ENCODE peak calls at places on chromosomes 13 and 19, in ten cellular contexts. One of them, this sample, is unnamed.

GRCh38 chr13:97946951-97947588 is 6.4 kb upstream of the IPO5 start:
- DNase-seq in HCEC 1CT: peak; percentile 92
- DNase-seq in non-pigmented ciliary epithelial cell: peak; percentile 72
- DNase-seq in NAMALWA: no peak
- DNase-seq in KG1: no peak
- DNase-seq in left colon: no peak
- DNase-seq in activated CD4-positive, alpha-beta T cell treated with anti-CD3 and anti-CD28 coated beads, Interleukin-2, amount 10 ng/mL, durations not matched to agents 7 days and 5 days: no peak
- DNase-seq in stimulated activated CD4-positive, alpha-beta T cell treated with anti-CD3 and anti-CD28 coated beads, Interleukin-4, amount 100 ng/mL, for 48 hours: no peak
- DNase-seq in lung: no peak
- DNase-seq in nephron progenitor cell: no peak
- DNase-seq in this sample: no peak

GRCh38 chr13:60990032-60990733 is 425.5 kb downstream of the PCDH20 start:
- DNase-seq in nephron progenitor cell: no peak
- DNase-seq in activated CD4-positive, alpha-beta T cell treated with anti-CD3 and anti-CD28 coated beads, Interleukin-2, amount 10 ng/mL, durations not matched to agents 7 days and 5 days: no peak
- DNase-seq in stimulated activated CD4-positive, alpha-beta T cell treated with anti-CD3 and anti-CD28 coated beads, Interleukin-4, amount 100 ng/mL, for 48 hours: no peak
- DNase-seq in left colon: peak; percentile 11
- DNase-seq in non-pigmented ciliary epithelial cell: no peak
- DNase-seq in HCEC 1CT: no peak
- DNase-seq in KG1: no peak
- DNase-seq in NAMALWA: peak; percentile 55
- DNase-seq in lung: no peak
- DNase-seq in this sample: no peak

GRCh38 chr13:51315658-51316057 is 23.8 kb upstream of the SERPINE3 start:
- DNase-seq in non-pigmented ciliary epithelial cell: no peak
- DNase-seq in left colon: no peak
- DNase-seq in lung: no peak
- DNase-seq in NAMALWA: no peak
- DNase-seq in HCEC 1CT: no peak
- DNase-seq in activated CD4-positive, alpha-beta T cell treated with anti-CD3 and anti-CD28 coated beads, Interleukin-2, amount 10 ng/mL, durations not matched to agents 7 days and 5 days: no peak
- DNase-seq in stimulated activated CD4-positive, alpha-beta T cell treated with anti-CD3 and anti-CD28 coated beads, Interleukin-4, amount 100 ng/mL, for 48 hours: no peak
- DNase-seq in nephron progenitor cell: no peak
- DNase-seq in KG1: no peak
- DNase-seq in this sample: no peak

GRCh38 chr19:44112802-44113137 is 429 bp upstream of the ZNF225 start:
- DNase-seq in NAMALWA: no peak
- DNase-seq in non-pigmented ciliary epithelial cell: no peak
- DNase-seq in activated CD4-positive, alpha-beta T cell treated with anti-CD3 and anti-CD28 coated beads, Interleukin-2, amount 10 ng/mL, durations not matched to agents 7 days and 5 days: no peak
- DNase-seq in left colon: no peak
- DNase-seq in KG1: no peak
- DNase-seq in nephron progenitor cell: no peak
- DNase-seq in HCEC 1CT: no peak
- DNase-seq in lung: no peak
- DNase-seq in stimulated activated CD4-positive, alpha-beta T cell treated with anti-CD3 and anti-CD28 coated beads, Interleukin-4, amount 100 ng/mL, for 48 hours: no peak
- DNase-seq in this sample: no peak

GRCh38 chr19:58562126-58563033 is 4.0 kb upstream of the UBE2M start:
- DNase-seq in HCEC 1CT: no peak
- DNase-seq in left colon: peak; percentile 62
- DNase-seq in KG1: no peak
- DNase-seq in non-pigmented ciliary epithelial cell: no peak
- DNase-seq in activated CD4-positive, alpha-beta T cell treated with anti-CD3 and anti-CD28 coated beads, Interleukin-2, amount 10 ng/mL, durations not matched to agents 7 days and 5 days: peak; percentile 46
- DNase-seq in NAMALWA: no peak
- DNase-seq in nephron progenitor cell: no peak
- DNase-seq in stimulated activated CD4-positive, alpha-beta T cell treated with anti-CD3 and anti-CD28 coated beads, Interleukin-4, amount 100 ng/mL, for 48 hours: no peak
- DNase-seq in lung: no peak
- DNase-seq in this sample: peak; percentile 58

GRCh38 chr19:39046037-39046821 is 13.9 kb upstream of the FBXO27 start:
- DNase-seq in stimulated activated CD4-positive, alpha-beta T cell treated with anti-CD3 and anti-CD28 coated beads, Interleukin-4, amount 100 ng/mL, for 48 hours: no peak
- DNase-seq in HCEC 1CT: no peak
- DNase-seq in left colon: no peak
- DNase-seq in KG1: no peak
- DNase-seq in lung: no peak
- DNase-seq in nephron progenitor cell: no peak
- DNase-seq in activated CD4-positive, alpha-beta T cell treated with anti-CD3 and anti-CD28 coated beads, Interleukin-2, amount 10 ng/mL, durations not matched to agents 7 days and 5 days: no peak
- DNase-seq in NAMALWA: peak; percentile 97
- DNase-seq in non-pigmented ciliary epithelial cell: no peak
- DNase-seq in this sample: no peak

GRCh38 chr19:15443325-15443724 is 6.4 kb downstream of the WIZ start:
- DNase-seq in left colon: no peak
- DNase-seq in NAMALWA: no peak
- DNase-seq in KG1: no peak
- DNase-seq in non-pigmented ciliary epithelial cell: no peak
- DNase-seq in activated CD4-positive, alpha-beta T cell treated with anti-CD3 and anti-CD28 coated beads, Interleukin-2, amount 10 ng/mL, durations not matched to agents 7 days and 5 days: no peak
- DNase-seq in lung: no peak
- DNase-seq in stimulated activated CD4-positive, alpha-beta T cell treated with anti-CD3 and anti-CD28 coated beads, Interleukin-4, amount 100 ng/mL, for 48 hours: no peak
- DNase-seq in HCEC 1CT: no peak
- DNase-seq in nephron progenitor cell: no peak
- DNase-seq in this sample: no peak

GRCh38 chr13:43686557-43686956 is 100.2 kb downstream of the ENOX1 start:
- DNase-seq in stimulated activated CD4-positive, alpha-beta T cell treated with anti-CD3 and anti-CD28 coated beads, Interleukin-4, amount 100 ng/mL, for 48 hours: no peak
- DNase-seq in left colon: no peak
- DNase-seq in non-pigmented ciliary epithelial cell: peak; percentile 92
- DNase-seq in activated CD4-positive, alpha-beta T cell treated with anti-CD3 and anti-CD28 coated beads, Interleukin-2, amount 10 ng/mL, durations not matched to agents 7 days and 5 days: no peak
- DNase-seq in lung: no peak
- DNase-seq in nephron progenitor cell: no peak
- DNase-seq in KG1: no peak
- DNase-seq in HCEC 1CT: peak; percentile 87
- DNase-seq in NAMALWA: no peak
- DNase-seq in this sample: no peak

GRCh38 chr13:108911807-108912206 is 282.4 kb downstream of the MYO16 start:
- DNase-seq in KG1: no peak
- DNase-seq in nephron progenitor cell: no peak
- DNase-seq in left colon: no peak
- DNase-seq in lung: no peak
- DNase-seq in non-pigmented ciliary epithelial cell: no peak
- DNase-seq in stimulated activated CD4-positive, alpha-beta T cell treated with anti-CD3 and anti-CD28 coated beads, Interleukin-4, amount 100 ng/mL, for 48 hours: no peak
- DNase-seq in HCEC 1CT: no peak
- DNase-seq in activated CD4-positive, alpha-beta T cell treated with anti-CD3 and anti-CD28 coated beads, Interleukin-2, amount 10 ng/mL, durations not matched to agents 7 days and 5 days: no peak
- DNase-seq in NAMALWA: no peak
- DNase-seq in this sample: no peak

This sample was measured in ovary.